ENCODE peak calls at places on chromosomes 11 and 22, in five cellular contexts. One of them, this sample, is unnamed.
A peak's percentile ranks its signal among the peaks of the same experiment; 100 is the strongest.

GRCh38 chr11:106697058-106697457 is 321.2 kb downstream of the GUCY1A2 start:
- DNase-seq in cardiac muscle cell: no peak
- DNase-seq in heart right ventricle: no peak
- DNase-seq in PC-3: peak; percentile 50
- DNase-seq in BJ: peak; percentile 28
- DNase-seq in this sample: peak; percentile 38

GRCh38 chr11:130908770-130909625 is 7.3 kb downstream of the SNX19 start:
- DNase-seq in cardiac muscle cell: no peak
- DNase-seq in PC-3: peak; percentile 51
- DNase-seq in heart right ventricle: no peak
- DNase-seq in BJ: peak; percentile 30
- DNase-seq in this sample: peak; percentile 65

GRCh38 chr11:65310215-65310614 is 4.5 kb upstream of the CDC42EP2 start:
- DNase-seq in cardiac muscle cell: no peak
- DNase-seq in BJ: no peak
- DNase-seq in heart right ventricle: peak; percentile 48
- DNase-seq in PC-3: no peak
- DNase-seq in this sample: no peak

GRCh38 chr11:71463331-71464211 is 10.6 kb downstream of the NADSYN1 start:
- DNase-seq in cardiac muscle cell: no peak
- DNase-seq in PC-3: no peak
- DNase-seq in heart right ventricle: no peak
- DNase-seq in BJ: no peak
- DNase-seq in this sample: no peak

GRCh38 chr11:20964985-20965384 is 295.6 kb downstream of the NELL1 start:
- DNase-seq in BJ: no peak
- DNase-seq in cardiac muscle cell: no peak
- DNase-seq in heart right ventricle: no peak
- DNase-seq in PC-3: no peak
- DNase-seq in this sample: no peak

GRCh38 chr11:41872458-41872857 is 413.0 kb upstream of the LRRC4C start:
- DNase-seq in BJ: no peak
- DNase-seq in PC-3: no peak
- DNase-seq in heart right ventricle: no peak
- DNase-seq in cardiac muscle cell: no peak
- DNase-seq in this sample: no peak

GRCh38 chr11:13339196-13340153 is 61.9 kb downstream of the BMAL1 start:
- DNase-seq in BJ: peak; percentile 61
- DNase-seq in heart right ventricle: no peak
- DNase-seq in PC-3: peak; percentile 75
- DNase-seq in cardiac muscle cell: no peak
- DNase-seq in this sample: peak; percentile 96

GRCh38 chr22:41178425-41178975 is 26.6 kb upstream of the L3MBTL2 start:
- DNase-seq in heart right ventricle: peak; percentile 70
- DNase-seq in BJ: no peak
- DNase-seq in cardiac muscle cell: no peak
- DNase-seq in PC-3: no peak
- DNase-seq in this sample: no peak

GRCh38 chr11:10139656-10140055 is 154.4 kb downstream of the SBF2 start:
- DNase-seq in BJ: peak; percentile 41
- DNase-seq in heart right ventricle: no peak
- DNase-seq in PC-3: peak; percentile 69
- DNase-seq in cardiac muscle cell: no peak
- DNase-seq in this sample: no peak

GRCh38 chr11:113693030-113693429 is 13.1 kb downstream of the TMPRSS5 start:
- DNase-seq in BJ: no peak
- DNase-seq in PC-3: no peak
- DNase-seq in heart right ventricle: no peak
- DNase-seq in cardiac muscle cell: no peak
- DNase-seq in this sample: no peak

GRCh38 chr11:128522943-128523518 is 64.3 kb downstream of the ETS1 start:
- DNase-seq in BJ: no peak
- DNase-seq in cardiac muscle cell: no peak
- DNase-seq in PC-3: no peak
- DNase-seq in heart right ventricle: no peak
- DNase-seq in this sample: no peak

GRCh38 chr11:127027000-127027399 is 26.4 kb upstream of the KIRREL3 start:
- DNase-seq in PC-3: no peak
- DNase-seq in cardiac muscle cell: no peak
- DNase-seq in heart right ventricle: no peak
- DNase-seq in BJ: no peak
- DNase-seq in this sample: no peak

GRCh38 chr22:23237841-23238240 is 57.5 kb downstream of the BCR start:
- DNase-seq in BJ: no peak
- DNase-seq in heart right ventricle: no peak
- DNase-seq in PC-3: no peak
- DNase-seq in cardiac muscle cell: no peak
- DNase-seq in this sample: no peak

GRCh38 chr11:43282607-43283440 is 29.0 kb upstream of the API5 start:
- DNase-seq in cardiac muscle cell: peak; percentile 62
- DNase-seq in heart right ventricle: no peak
- DNase-seq in BJ: no peak
- DNase-seq in PC-3: peak; percentile 53
- DNase-seq in this sample: no peak

GRCh38 chr11:58688779-58689503 is 42.8 kb downstream of the GLYAT start:
- DNase-seq in cardiac muscle cell: no peak
- DNase-seq in BJ: no peak
- DNase-seq in heart right ventricle: no peak
- DNase-seq in PC-3: peak; percentile 62
- DNase-seq in this sample: no peak

GRCh38 chr11:63670077-63670737 is 969 bp downstream of the ATL3 start:
- DNase-seq in heart right ventricle: no peak
- DNase-seq in PC-3: peak; percentile 42
- DNase-seq in BJ: no peak
- DNase-seq in cardiac muscle cell: no peak
- DNase-seq in this sample: no peak

GRCh38 chr11:79940165-79940564 is 499.3 kb upstream of the TENM4 start:
- DNase-seq in heart right ventricle: no peak
- DNase-seq in BJ: no peak
- DNase-seq in cardiac muscle cell: no peak
- DNase-seq in PC-3: peak; percentile 68
- DNase-seq in this sample: no peak

GRCh38 chr11:119460582-119460981 is 37.6 kb upstream of the THY1 start:
- DNase-seq in PC-3: no peak
- DNase-seq in cardiac muscle cell: no peak
- DNase-seq in heart right ventricle: no peak
- DNase-seq in BJ: no peak
- DNase-seq in this sample: peak; percentile 95

GRCh38 chr11:76823481-76824028 is 37.2 kb upstream of the ACER3 start:
- DNase-seq in cardiac muscle cell: no peak
- DNase-seq in heart right ventricle: peak; percentile 80
- DNase-seq in BJ: no peak
- DNase-seq in PC-3: peak; percentile 99
- DNase-seq in this sample: no peak

GRCh38 chr11:60280412-60280811 is at the start of gene MS4A4A:
- DNase-seq in heart right ventricle: peak; percentile 17
- DNase-seq in cardiac muscle cell: no peak
- DNase-seq in PC-3: no peak
- DNase-seq in BJ: no peak
- DNase-seq in this sample: no peak
- H3K4me3 ChIP-seq in heart right ventricle: no peak within 1 kb of the TSS
- H3K4me3 ChIP-seq in cardiac muscle cell: no peak within 1 kb of the TSS
- H3K4me3 ChIP-seq in PC-3: no peak within 1 kb of the TSS
- H3K4me3 ChIP-seq in BJ: no peak within 1 kb of the TSS
- H3K4me3 ChIP-seq in this sample: no peak within 1 kb of the TSS

GRCh38 chr22:27204280-27204679 is 546.9 kb downstream of the MIAT start:
- DNase-seq in PC-3: no peak
- DNase-seq in cardiac muscle cell: no peak
- DNase-seq in BJ: no peak
- DNase-seq in heart right ventricle: no peak
- DNase-seq in this sample: no peak
- H3K27me3 ChIP-seq in PC-3: peaks cover 4% of the 10 kb centered on the region
- H3K27me3 ChIP-seq in cardiac muscle cell: no peaks in the 10 kb centered on the region
- H3K27me3 ChIP-seq in BJ: peaks cover under 1% of the 10 kb centered on the region
- H3K27me3 ChIP-seq in heart right ventricle: peaks cover 44% of the 10 kb centered on the region
- H3K27me3 ChIP-seq in this sample: no peaks in the 10 kb centered on the region

DNA sequence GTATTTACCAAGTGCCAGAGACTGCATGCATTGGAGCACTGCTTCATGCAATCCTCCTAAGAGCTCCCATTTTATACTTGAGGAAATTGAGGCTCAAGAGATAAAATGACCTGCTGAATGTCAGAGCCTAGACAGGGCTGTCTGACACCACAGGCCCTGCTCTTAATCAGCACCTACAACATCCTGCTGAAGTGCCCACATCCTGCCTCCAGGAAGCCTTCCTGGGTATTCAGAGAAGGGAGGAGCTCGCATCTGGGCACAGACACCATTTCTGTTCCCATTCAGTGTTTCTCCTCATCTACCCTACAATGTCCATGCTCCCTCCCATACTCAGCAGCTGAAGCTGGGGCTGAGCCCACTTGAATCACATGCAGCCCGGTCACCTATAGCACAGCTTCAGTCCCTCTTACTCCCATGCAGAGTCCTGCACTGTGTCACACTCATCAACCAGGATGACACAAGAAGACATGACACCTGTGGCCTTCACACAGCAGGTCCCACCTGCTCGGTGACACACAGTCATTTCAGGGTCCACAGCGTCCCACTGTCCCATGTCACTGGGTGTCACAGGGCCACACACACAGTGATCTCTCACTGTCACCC is 53.1 kb downstream of the PDE2A start:
- DNase-seq in PC-3: no peak
- DNase-seq in heart right ventricle: no peak
- DNase-seq in cardiac muscle cell: no peak
- DNase-seq in BJ: no peak
- DNase-seq in this sample: no peak
- TF ChIP-seq CTCF in PC-3: no peak
- TF ChIP-seq CTCF in heart right ventricle: no peak
- TF ChIP-seq CTCF in cardiac muscle cell: no peak
- TF ChIP-seq CTCF in BJ: no peak
- TF ChIP-seq CTCF in this sample: no peak

GRCh38 chr11:788009-788640 is 1.8 kb downstream of the CEND1 start:
- DNase-seq in BJ: no peak
- DNase-seq in cardiac muscle cell: no peak
- DNase-seq in heart right ventricle: no peak
- DNase-seq in PC-3: no peak
- DNase-seq in this sample: no peak

GRCh38 chr11:790721-791564 is 1.1 kb upstream of the CEND1 start:
- DNase-seq in PC-3: no peak
- DNase-seq in BJ: no peak
- DNase-seq in cardiac muscle cell: peak; percentile 37
- DNase-seq in heart right ventricle: no peak
- DNase-seq in this sample: no peak

GRCh38 chr11:791658-792534 is 2.0 kb upstream of the CEND1 start:
- DNase-seq in heart right ventricle: no peak
- DNase-seq in cardiac muscle cell: no peak
- DNase-seq in BJ: no peak
- DNase-seq in PC-3: no peak
- DNase-seq in this sample: no peak

GRCh38 chr11:788953-789940 is 643 bp downstream of the CEND1 start:
- DNase-seq in cardiac muscle cell: no peak
- DNase-seq in PC-3: no peak
- DNase-seq in heart right ventricle: no peak
- DNase-seq in BJ: no peak
- DNase-seq in this sample: no peak

DNA sequence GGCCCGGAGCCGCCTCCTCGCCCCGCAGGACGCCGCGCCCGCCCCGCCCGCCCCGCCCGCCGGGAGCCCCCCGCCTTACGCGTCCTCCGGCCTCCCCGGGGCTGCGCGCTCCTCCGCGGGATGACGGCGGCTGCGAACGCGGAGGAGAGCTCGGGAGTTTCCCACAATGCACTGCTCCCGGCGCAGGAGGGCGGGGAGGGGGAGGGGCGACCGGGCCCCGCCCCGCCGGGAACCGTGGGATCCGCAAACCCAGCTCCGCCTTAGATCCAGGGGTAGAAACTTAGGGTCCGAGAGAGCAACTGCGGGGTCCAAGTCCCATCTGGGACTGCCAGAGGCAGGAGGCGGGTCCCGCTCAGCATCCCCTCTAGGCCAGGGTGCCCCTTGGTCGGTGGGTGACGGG is at the start of gene CEND1:
- DNase-seq in BJ: no peak
- DNase-seq in PC-3: no peak
- DNase-seq in cardiac muscle cell: no peak
- DNase-seq in heart right ventricle: no peak
- DNase-seq in this sample: no peak
- H3K4me3 ChIP-seq in BJ: peak within 1 kb of the TSS; percentile 23
- H3K4me3 ChIP-seq in PC-3: no peak within 1 kb of the TSS
- H3K4me3 ChIP-seq in cardiac muscle cell: no peak within 1 kb of the TSS
- H3K4me3 ChIP-seq in heart right ventricle: peak within 1 kb of the TSS; percentile 3
- H3K4me3 ChIP-seq in this sample: peak within 1 kb of the TSS; percentile 57

DNA sequence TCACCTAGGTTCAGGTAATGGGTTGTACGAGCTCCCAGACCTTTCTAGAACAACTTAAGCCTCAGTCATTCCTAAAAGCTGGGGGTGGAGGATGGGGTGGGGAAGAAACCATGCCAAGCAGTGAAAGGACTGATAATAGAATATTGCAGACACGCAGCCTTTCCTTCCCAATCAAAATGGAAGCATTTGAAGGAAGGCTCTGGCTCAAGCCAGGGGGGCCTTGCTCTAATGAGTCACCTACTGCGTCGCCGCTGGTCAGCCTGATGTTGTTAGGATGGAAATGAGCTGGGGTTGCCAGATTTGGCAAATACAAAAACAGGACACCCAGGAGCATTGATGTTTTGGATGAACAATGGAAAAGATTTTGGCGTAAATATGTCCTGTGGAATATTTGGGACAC is 6.2 kb downstream of the SYT12 start:
- DNase-seq in BJ: no peak
- DNase-seq in heart right ventricle: no peak
- DNase-seq in cardiac muscle cell: no peak
- DNase-seq in PC-3: no peak
- DNase-seq in this sample: no peak
- H3K27me3 ChIP-seq in BJ: peaks cover 8% of the 10 kb centered on the region
- H3K27me3 ChIP-seq in heart right ventricle: peaks cover 26% of the 10 kb centered on the region
- H3K27me3 ChIP-seq in cardiac muscle cell: peaks cover 23% of the 10 kb centered on the region
- H3K27me3 ChIP-seq in PC-3: no peaks in the 10 kb centered on the region
- H3K27me3 ChIP-seq in this sample: peaks cover 2% of the 10 kb centered on the region

GRCh38 chr22:25898707-25899365 is 156.8 kb downstream of the MYO18B start:
- DNase-seq in BJ: no peak
- DNase-seq in cardiac muscle cell: peak; percentile 26
- DNase-seq in PC-3: no peak
- DNase-seq in heart right ventricle: no peak
- DNase-seq in this sample: no peak
- TF ChIP-seq CTCF in BJ: no peak
- TF ChIP-seq CTCF in cardiac muscle cell: no peak
- TF ChIP-seq CTCF in PC-3: no peak
- TF ChIP-seq CTCF in heart right ventricle: peak; percentile 20
- TF ChIP-seq CTCF in this sample: no peak

GRCh38 chr22:46012182-46012880 is 35.4 kb upstream of the WNT7B start:
- DNase-seq in PC-3: no peak
- DNase-seq in cardiac muscle cell: no peak
- DNase-seq in BJ: no peak
- DNase-seq in heart right ventricle: no peak
- DNase-seq in this sample: no peak
- H3K4me3 ChIP-seq in PC-3: no peak overlapping the region
- H3K4me3 ChIP-seq in cardiac muscle cell: no peak overlapping the region
- H3K4me3 ChIP-seq in BJ: no peak overlapping the region
- H3K4me3 ChIP-seq in heart right ventricle: no peak overlapping the region
- H3K4me3 ChIP-seq in this sample: no peak overlapping the region

DNA sequence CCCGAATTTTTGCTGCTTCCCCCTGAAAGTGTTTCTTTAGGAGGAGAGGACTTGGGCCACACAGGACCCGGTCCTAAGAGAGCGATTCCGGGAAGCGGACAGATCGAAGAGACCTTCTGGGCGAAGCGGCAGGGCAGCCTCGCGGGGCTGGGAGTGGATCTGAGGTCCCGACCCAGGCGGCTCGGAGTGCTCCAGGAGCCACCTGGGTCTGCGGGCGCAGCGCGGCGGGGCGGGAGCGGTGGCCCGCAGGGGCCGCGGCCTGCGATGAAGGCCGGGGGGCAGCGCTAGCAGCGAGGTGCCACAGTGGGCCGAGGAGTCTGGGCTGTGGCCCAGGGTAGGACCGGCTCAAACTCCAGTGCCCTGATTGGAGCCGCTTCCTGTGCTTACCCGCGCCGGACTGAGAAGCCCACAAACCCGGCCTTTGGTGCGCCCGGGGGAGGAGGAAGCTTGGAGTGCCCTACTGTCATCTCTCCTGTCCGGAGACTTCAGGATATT is 1.8 kb downstream of the PKNOX2 start:
- DNase-seq in cardiac muscle cell: peak; percentile 44
- DNase-seq in heart right ventricle: no peak
- DNase-seq in PC-3: no peak
- DNase-seq in BJ: no peak
- DNase-seq in this sample: no peak
- H3K27me3 ChIP-seq in cardiac muscle cell: no peaks in the 10 kb centered on the region
- H3K27me3 ChIP-seq in heart right ventricle: peaks cover 25% of the 10 kb centered on the region
- H3K27me3 ChIP-seq in PC-3: peaks cover 22% of the 10 kb centered on the region
- H3K27me3 ChIP-seq in BJ: peaks cover 52% of the 10 kb centered on the region
- H3K27me3 ChIP-seq in this sample: peaks cover 8% of the 10 kb centered on the region

This sample was measured in AG04450.